ENCODE peak calls at places on chromosomes 13 and 19, in five cellular contexts. W is prostate gland; I is CD8-positive, alpha-beta T cell; J is naive thymus-derived CD4-positive, alpha-beta T cell; R is psoas muscle. A is an unnamed sample. For H3K4me1, the result is how much of the 10 kb centered on the place peaks cover.

GRCh38 chr19:1307320-1307719 is 21.6 kb downstream of the EFNA2 start:
- DNase-seq in I (no peak), R (no peak), W (no peak), J (no peak), A (no peak)

GRCh38 chr19:1045247-1045603 is 5.3 kb downstream of the ABCA7 start:
- DNase-seq in I (peak), R (peak), W (no peak), J (peak), A (no peak)

GRCh38 chr19:22604571-22605274 is 29.4 kb upstream of the ZNF492 start:
- DNase-seq in J (no peak), W (no peak), R (no peak), I (no peak), A (no peak)

GRCh38 chr13:112997188-112998135 is 28.4 kb downstream of the MCF2L start:
- DNase-seq in R (no peak), W (peak), J (no peak), I (no peak), A (no peak)

GRCh38 chr13:55534306-55534705 is 1606.4 kb upstream of the PRR20A start:
- DNase-seq in W (no peak), I (no peak), R (no peak), J (no peak), A (no peak)

GRCh38 chr19:4338441-4339350 is at the start of gene STAP2:
- DNase-seq in R (no peak), I (peak), W (peak), J (peak), A (peak)

GRCh38 chr13:34265016-34265692 is 447.2 kb downstream of the RFC3 start:
- DNase-seq in R (no peak), W (no peak), J (no peak), I (no peak), A (no peak)

GRCh38 chr13:112073245-112074138 is 6.5 kb downstream of the SOX1 start:
- DNase-seq in I (no peak), R (no peak), W (no peak), J (no peak), A (no peak)

GRCh38 chr13:43432948-43433347 is 353.8 kb downstream of the ENOX1 start:
- DNase-seq in J (no peak), R (no peak), W (no peak), I (no peak), A (no peak)

GRCh38 chr19:35484637-35485036 is 5.6 kb downstream of the KRTDAP start:
- DNase-seq in J (no peak), R (no peak), W (no peak), I (no peak), A (peak)

GRCh38 chr13:112995395-112996091 is 26.5 kb downstream of the MCF2L start:
- DNase-seq in J (no peak), I (no peak), R (no peak), W (no peak), A (no peak)

GRCh38 chr13:97367427-97367826 is 66.5 kb upstream of the RAP2A start:
- DNase-seq in W (no peak), I (no peak), R (peak), J (no peak), A (peak)

GRCh38 chr13:111508164-111508870 is 187.9 kb downstream of the TEX29 start:
- DNase-seq in J (no peak), I (no peak), W (no peak), R (no peak), A (no peak)

GRCh38 chr13:40048551-40048950 is 393.1 kb downstream of the COG6 start:
- DNase-seq in W (no peak), R (no peak), J (no peak), I (no peak), A (no peak)

GRCh38 chr13:44231786-44232516 is 141.7 kb upstream of the SERP2 start:
- DNase-seq in W (peak), I (no peak), R (peak), J (no peak), A (peak)

GRCh38 chr13:112624040-112624439 is 36.1 kb upstream of the TUBGCP3 start:
- DNase-seq in I (no peak), R (no peak), J (no peak), W (no peak), A (no peak)

GRCh38 chr19:11018179-11018578 is 57.3 kb downstream of the SMARCA4 start:
- DNase-seq in W (peak), I (no peak), J (no peak), R (no peak), A (no peak)

GRCh38 chr19:2049741-2050348 is 1.2 kb downstream of the MKNK2 start:
- DNase-seq in W (peak), J (peak), R (peak), I (peak), A (peak)

GRCh38 chr13:41700790-41701310 is 243.5 kb downstream of the RGCC start:
- DNase-seq in J (no peak), R (no peak), W (peak), I (no peak), A (peak)

GRCh38 chr19:58400638-58400915 is 5.1 kb downstream of the RNF225 start:
- DNase-seq in J (no peak), W (no peak), I (no peak), R (no peak), A (no peak)

GRCh38 chr13:113401452-113402415 is 37.8 kb upstream of the GRTP1 start:
- DNase-seq in R (no peak), I (no peak), J (no peak), W (no peak), A (no peak)

GRCh38 chr19:54792814-54793213 is 10.6 kb upstream of the KIR2DL4 start:
- DNase-seq in R (no peak), W (no peak), I (no peak), J (no peak), A (no peak)

GRCh38 chr19:44141191-44142013 is at the start of gene ZNF234:
- DNase-seq in R (peak), J (peak), I (peak), W (peak), A (peak)

GRCh38 chr19:56837492-56837891 is 3.0 kb downstream of the PEG3 start:
- DNase-seq in I (no peak), J (no peak), W (peak), R (peak), A (peak)

GRCh38 chr19:1747285-1748114 is 5.8 kb upstream of the ONECUT3 start:
- DNase-seq in W (no peak), J (no peak), I (peak), R (no peak), A (no peak)

GRCh38 chr13:94261163-94261562 is 218.3 kb downstream of the DCT start:
- DNase-seq in I (no peak), J (no peak), R (no peak), W (no peak), A (no peak)

GRCh38 chr13:29514720-29515310 is 80.7 kb downstream of the SLC7A1 start:
- DNase-seq in W (no peak), I (no peak), J (no peak), R (no peak), A (no peak)

GRCh38 chr13:107803822-107804495 is 411.4 kb downstream of the LIG4 start:
- DNase-seq in J (no peak), W (no peak), R (no peak), I (no peak), A (no peak)

GRCh38 chr13:44141213-44141724 is 232.4 kb upstream of the SERP2 start:
- DNase-seq in J (no peak), W (no peak), R (no peak), I (no peak), A (peak)

GRCh38 chr13:106378263-106378662 is 157.2 kb downstream of the EFNB2 start:
- DNase-seq in W (no peak), R (no peak), J (no peak), I (no peak), A (no peak)

GRCh38 chr13:51058461-51059167 is 52.5 kb downstream of the C13orf42 start:
- DNase-seq in I (no peak), J (no peak), R (no peak), W (no peak), A (no peak)

GRCh38 chr19:19748249-19748938 is 15.5 kb upstream of the ZNF14 start:
- DNase-seq in R (no peak), I (no peak), J (no peak), W (no peak), A (no peak)

GRCh38 chr13:98199480-98199879 is 22.4 kb upstream of the RNF113B start:
- DNase-seq in R (no peak), I (no peak), J (no peak), W (no peak), A (no peak)

GRCh38 chr19:17669419-17669818 is 18.7 kb downstream of the UNC13A start:
- DNase-seq in I (no peak), W (no peak), R (no peak), J (no peak), A (no peak)

GRCh38 chr13:100497394-100497793 is 91.2 kb downstream of the GGACT start:
- DNase-seq in W (no peak), J (no peak), I (no peak), R (no peak), A (no peak)

GRCh38 chr19:58545286-58546068 is 1.6 kb downstream of the TRIM28 start:
- DNase-seq in I (no peak), W (no peak), R (no peak), J (no peak), A (no peak)

GRCh38 chr19:28242317-28242927 is 970.5 kb downstream of the UQCRFS1 start:
- DNase-seq in I (no peak), R (no peak), W (peak), J (no peak), A (no peak)

GRCh38 chr13:44219808-44220544 is 153.6 kb upstream of the SERP2 start:
- DNase-seq in I (no peak), J (no peak), W (peak), R (no peak), A (no peak)

GRCh38 chr13:23185542-23185941 is 4.8 kb downstream of the SGCG start:
- DNase-seq in J (no peak), W (no peak), R (no peak), I (no peak), A (no peak)
- H3K4me1 ChIP-seq in J (under half), W (under half), R (under half), I (under half), A (under half)

DNA sequence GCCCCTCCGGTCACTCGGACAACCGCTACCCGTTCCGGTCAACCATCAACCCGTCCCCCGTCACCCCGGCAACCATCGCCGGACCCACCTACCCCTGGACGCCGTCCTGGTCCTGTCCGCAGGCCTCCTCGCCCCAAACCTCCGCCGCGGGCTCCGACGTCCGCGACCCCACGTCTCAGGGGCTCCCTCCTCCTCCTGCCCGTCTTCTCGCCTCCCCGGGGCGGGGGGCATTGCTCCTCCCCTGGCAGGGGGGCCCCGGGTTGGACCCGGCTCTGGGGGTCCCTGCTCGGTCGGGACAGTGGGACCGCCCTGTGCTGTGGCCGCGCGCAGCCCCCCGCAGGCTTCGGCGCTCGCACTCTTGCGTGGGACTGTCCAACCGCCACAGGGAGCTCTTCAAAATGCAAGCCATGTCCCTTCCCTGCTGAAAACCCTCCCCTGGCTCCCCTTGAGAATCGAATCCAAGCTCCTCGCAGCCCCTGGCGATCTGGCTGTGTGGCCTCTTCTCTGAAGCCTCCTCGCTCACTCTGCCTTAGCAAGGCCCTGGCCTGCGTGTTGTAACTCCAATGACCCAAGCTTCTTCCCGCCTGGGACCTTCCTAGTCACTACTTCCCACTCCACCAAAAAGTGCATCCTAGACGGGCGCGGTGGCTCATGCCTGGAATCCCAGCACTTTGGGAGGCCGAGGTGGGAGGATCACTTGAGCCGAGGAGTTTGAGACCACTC is 8.4 kb downstream of the EPHX3 start:
- DNase-seq in R (peak), J (no peak), W (no peak), I (no peak), A (no peak)
- H3K4me3 ChIP-seq in R (peak), J (peak), W (peak), I (peak), A (peak)

GRCh38 chr19:14112051-14112808 is 5.3 kb downstream of the PRKACA start:
- DNase-seq in I (no peak), J (no peak), W (no peak), R (peak), A (no peak)

GRCh38 chr19:14112809-14113385 is 4.7 kb downstream of the PRKACA start:
- DNase-seq in I (no peak), R (peak), W (no peak), J (no peak), A (peak)

GRCh38 chr19:14114439-14114838 is 3.1 kb downstream of the PRKACA start:
- DNase-seq in I (no peak), R (no peak), W (no peak), J (no peak), A (no peak)

GRCh38 chr19:14114854-14115253 is 2.7 kb downstream of the PRKACA start:
- DNase-seq in J (no peak), W (no peak), I (peak), R (peak), A (peak)

GRCh38 chr19:14113762-14114414 is 3.7 kb downstream of the PRKACA start:
- DNase-seq in W (no peak), R (peak), J (no peak), I (peak), A (no peak)
- H3K4me1 ChIP-seq in W (under half), R (half or more), J (under half), I (under half), A (half or more)

GRCh38 chr19:7122701-7123100 is 53.2 kb downstream of the ZNF557 start:
- DNase-seq in R (no peak), J (no peak), W (no peak), I (no peak), A (no peak)
- H3K4me3 ChIP-seq in R (no peak), J (no peak), W (no peak), I (no peak), A (no peak)